ENCODE peak calls at places on chromosomes 6 and 20, in nine cellular contexts. R is IMR-90; P is heart right ventricle; S is neural progenitor cell; E is prostate gland; J is suprapubic skin; U is ovary; Y is CD8-positive, alpha-beta T cell; M is astrocyte. T is an unnamed sample. For H3K4me1 and H3K27me3, the result is how much of the 10 kb centered on the place peaks cover.

GRCh38 chr6:148608211-148608951 is 138.4 kb upstream of the UST start:
- DNase-seq in U (no peak), S (peak), Y (no peak), R (peak), J (no peak), P (no peak), E (no peak), M (no peak), T (no peak)

GRCh38 chr6:27795697-27796494 is 116.3 kb downstream of the OR2B2 start:
- DNase-seq in R (peak), Y (no peak), P (no peak), E (peak), M (peak), S (peak), J (no peak), U (peak), T (peak)

GRCh38 chr20:37833172-37833915 is 69.6 kb upstream of the VSTM2L start:
- DNase-seq in S (peak), J (no peak), U (no peak), P (no peak), Y (no peak), E (no peak), M (no peak), R (no peak), T (peak)

GRCh38 chr6:105606871-105607421 is 204.1 kb upstream of the PREP start:
- DNase-seq in Y (no peak), M (no peak), U (no peak), S (no peak), R (no peak), E (no peak), J (no peak), P (no peak), T (no peak)

GRCh38 chr6:134864558-134864957 is 85.3 kb downstream of the ALDH8A1 start:
- DNase-seq in J (no peak), R (no peak), U (no peak), P (no peak), S (no peak), Y (no peak), M (no peak), E (no peak), T (no peak)

GRCh38 chr6:168016176-168016620 is 18.7 kb downstream of the KIF25 start:
- DNase-seq in U (no peak), E (no peak), S (no peak), Y (no peak), P (no peak), R (no peak), J (no peak), M (no peak), T (no peak)

GRCh38 chr6:119764927-119765681 is 415.5 kb upstream of the MAN1A1 start:
- DNase-seq in E (no peak), R (no peak), Y (no peak), U (no peak), P (no peak), J (no peak), S (no peak), M (no peak), T (no peak)

GRCh38 chr6:107806675-107807074 is 17.4 kb downstream of the SCML4 start:
- DNase-seq in M (no peak), J (no peak), R (no peak), U (no peak), E (no peak), P (no peak), Y (no peak), S (no peak), T (peak)

GRCh38 chr6:87702589-87702945 is 534 bp upstream of the AKIRIN2 start:
- DNase-seq in Y (no peak), P (no peak), U (no peak), M (peak), E (no peak), S (peak), J (no peak), R (peak), T (no peak)

GRCh38 chr20:33812673-33813462 is 1.7 kb downstream of the CHMP4B start:
- DNase-seq in U (no peak), J (no peak), Y (no peak), E (no peak), R (no peak), P (no peak), S (peak), M (no peak), T (no peak)

GRCh38 chr6:140774080-140774505 is 1358.6 kb upstream of the GJE1 start:
- DNase-seq in E (no peak), Y (no peak), R (peak), M (peak), J (no peak), P (no peak), S (no peak), U (no peak), T (no peak)

GRCh38 chr20:47191074-47191673 is 165.3 kb downstream of the ZMYND8 start:
- DNase-seq in Y (no peak), M (peak), P (no peak), S (no peak), E (no peak), R (peak), J (no peak), U (no peak), T (no peak)

GRCh38 chr6:52603000-52603795 is 26.3 kb upstream of the TRAM2 start:
- DNase-seq in S (no peak), U (no peak), J (no peak), R (peak), E (no peak), P (no peak), Y (no peak), M (peak), T (no peak)

GRCh38 chr6:149935246-149935645 is 6.6 kb upstream of the ULBP2 start:
- DNase-seq in S (no peak), J (no peak), E (no peak), R (peak), P (no peak), M (no peak), Y (no peak), U (no peak), T (no peak)

GRCh38 chr20:46126440-46127056 is 8.4 kb downstream of the CD40 start:
- DNase-seq in J (peak), Y (no peak), M (no peak), S (no peak), U (no peak), P (no peak), R (no peak), E (no peak), T (no peak)

GRCh38 chr6:65746302-65746701 is 39.3 kb upstream of the EYS start:
- DNase-seq in U (no peak), E (no peak), S (no peak), P (no peak), R (no peak), Y (no peak), M (no peak), J (no peak), T (no peak)

GRCh38 chr6:26199057-26199772 is 112.0 kb downstream of the HFE start:
- DNase-seq in M (peak), Y (no peak), E (peak), R (peak), U (peak), S (peak), P (peak), J (peak), T (peak)

GRCh38 chr6:161480416-161481165 is 206.7 kb upstream of the AGPAT4 start:
- DNase-seq in J (no peak), P (no peak), R (no peak), E (no peak), M (peak), S (no peak), U (no peak), Y (no peak), T (no peak)

GRCh38 chr6:135576055-135576454 is 78.5 kb upstream of the AHI1 start:
- DNase-seq in P (no peak), J (no peak), E (no peak), R (peak), U (no peak), M (peak), Y (no peak), S (no peak), T (no peak)

GRCh38 chr6:165974817-165975216 is 192.8 kb downstream of the TBXT start:
- DNase-seq in Y (no peak), P (no peak), U (no peak), J (no peak), E (no peak), S (no peak), R (no peak), M (no peak), T (no peak)

GRCh38 chr6:42403415-42403814 is 48.3 kb downstream of the TRERF1 start:
- DNase-seq in R (peak), U (no peak), M (peak), P (no peak), Y (no peak), J (no peak), S (peak), E (no peak), T (no peak)

GRCh38 chr6:167748458-167749379 is 78.0 kb upstream of the AFDN start:
- DNase-seq in M (no peak), J (no peak), P (no peak), S (no peak), R (no peak), E (no peak), Y (no peak), U (no peak), T (no peak)

GRCh38 chr6:36904096-36904495 is 18.3 kb downstream of the C6orf89 start:
- DNase-seq in S (no peak), Y (no peak), E (no peak), P (no peak), U (no peak), M (no peak), R (peak), J (no peak), T (no peak)

GRCh38 chr6:26249959-26250805 is 114.8 kb upstream of the BTN3A2 start:
- DNase-seq in M (peak), S (peak), P (peak), E (peak), J (peak), U (no peak), Y (peak), R (peak), T (peak)

GRCh38 chr6:135546206-135546605 is 48.7 kb upstream of the AHI1 start:
- DNase-seq in M (no peak), J (no peak), S (no peak), Y (no peak), E (no peak), P (no peak), U (no peak), R (no peak), T (no peak)

GRCh38 chr6:27871919-27872633 is 40.1 kb downstream of the OR2B2 start:
- DNase-seq in M (peak), J (peak), U (no peak), E (peak), S (peak), P (peak), R (peak), Y (peak), T (peak)

GRCh38 chr6:119727504-119728219 is 378.1 kb upstream of the MAN1A1 start:
- DNase-seq in Y (no peak), S (no peak), R (no peak), U (no peak), E (no peak), J (no peak), M (no peak), P (no peak), T (no peak)

GRCh38 chr6:89433637-89434499 is 916 bp downstream of the ANKRD6 start:
- DNase-seq in R (no peak), P (peak), E (peak), Y (no peak), J (peak), S (peak), U (peak), M (no peak), T (no peak)

GRCh38 chr6:101605426-101605825 is 211.9 kb downstream of the GRIK2 start:
- DNase-seq in Y (no peak), P (no peak), E (no peak), M (no peak), J (no peak), U (no peak), S (no peak), R (no peak), T (no peak)

GRCh38 chr6:37049990-37050853 is 44.8 kb downstream of the FGD2 start:
- DNase-seq in R (no peak), Y (peak), U (no peak), E (no peak), J (peak), M (no peak), P (peak), S (no peak), T (no peak)

GRCh38 chr6:156933201-156934053 is 156.2 kb downstream of the ARID1B start:
- DNase-seq in M (no peak), Y (no peak), E (peak), S (peak), U (no peak), J (no peak), P (no peak), R (no peak), T (peak)

GRCh38 chr20:61096463-61096862 is 155.6 kb upstream of the CDH4 start:
- DNase-seq in U (no peak), S (no peak), M (no peak), E (no peak), J (no peak), R (no peak), Y (no peak), P (no peak), T (no peak)

GRCh38 chr6:41581381-41581991 is 35.3 kb downstream of the FOXP4 start:
- DNase-seq in Y (no peak), S (no peak), R (peak), P (peak), U (no peak), E (no peak), J (no peak), M (peak), T (peak)

GRCh38 chr20:46872315-46873211 is 22.1 kb upstream of the EYA2 start:
- DNase-seq in J (no peak), Y (no peak), P (no peak), M (no peak), U (no peak), R (peak), S (peak), E (no peak), T (no peak)

GRCh38 chr6:113854531-113855499 is 2.3 kb upstream of the MARCKS start:
- DNase-seq in J (peak), U (peak), Y (no peak), S (peak), E (peak), R (peak), P (peak), M (peak), T (peak)

GRCh38 chr6:46954819-46955520 is 33.2 kb upstream of the ADGRF5 start:
- DNase-seq in J (no peak), U (no peak), P (no peak), M (no peak), R (no peak), Y (no peak), E (no peak), S (no peak), T (peak)

GRCh38 chr20:32780278-32780677 is 18.1 kb downstream of the DNMT3B start:
- DNase-seq in P (no peak), M (no peak), E (no peak), Y (no peak), S (peak), J (no peak), U (no peak), R (no peak), T (no peak)
- H3K4me1 ChIP-seq in P (under half), M (under half), E (under half), Y (under half), S (half or more), J (under half), U (under half), R (under half), T (under half)

DNA sequence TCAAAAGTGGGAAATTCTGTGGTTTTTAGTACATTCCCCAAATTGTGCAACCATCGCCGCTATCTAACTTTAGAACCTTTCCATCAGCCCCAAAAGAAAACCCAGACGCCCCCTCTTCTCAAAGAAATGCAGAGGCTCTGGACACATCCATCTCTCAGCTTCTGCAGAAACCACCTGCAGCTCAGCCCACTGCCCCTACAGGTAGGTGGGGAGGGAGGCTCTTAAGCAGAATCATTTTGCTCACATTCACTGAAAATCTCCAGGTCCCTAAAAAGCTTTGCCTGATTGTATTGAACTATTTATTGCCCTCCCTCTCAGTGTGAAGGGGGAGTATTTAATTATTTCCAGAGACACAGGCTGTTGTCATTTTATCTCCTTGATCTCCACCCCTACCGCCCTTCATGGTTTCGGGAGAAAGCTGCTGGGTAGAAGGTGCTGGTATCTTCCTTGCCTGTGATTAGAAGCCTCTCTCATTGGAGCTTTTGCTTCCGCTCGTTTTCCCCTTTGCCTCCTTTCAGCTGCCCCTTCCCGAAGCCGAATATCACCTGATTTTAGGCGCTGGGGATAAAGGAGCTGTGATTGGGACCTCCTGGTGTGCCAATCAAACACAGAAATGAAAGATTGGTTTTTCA is 68.8 kb upstream of the KCNG1 start:
- DNase-seq in Y (no peak), U (no peak), J (no peak), S (peak), P (no peak), R (no peak), M (no peak), E (no peak), T (no peak)
- H3K27me3 ChIP-seq in Y (under half), U (under half), J (half or more), S (under half), P (half or more), R (half or more), M (half or more), E (under half), T (under half)

DNA sequence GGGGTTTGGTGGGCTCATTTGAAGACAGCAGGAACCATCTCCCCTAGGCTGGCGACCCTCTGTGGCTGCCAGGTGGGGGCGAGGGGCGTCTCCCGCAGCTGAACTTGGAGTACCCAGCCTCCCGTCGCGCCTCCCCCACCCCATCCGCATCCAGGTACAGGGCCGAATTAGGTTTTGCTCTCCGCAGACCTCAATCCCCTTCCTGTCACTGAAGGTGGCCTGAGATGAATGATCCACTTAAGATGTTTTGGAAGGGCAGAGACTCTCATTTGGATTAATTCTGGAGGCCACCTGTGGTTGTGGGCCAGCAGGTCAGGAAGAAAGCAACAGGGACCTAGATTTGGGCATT is 493 bp downstream of the CD83 start:
- DNase-seq in M (no peak), Y (no peak), U (no peak), S (no peak), E (no peak), R (no peak), P (no peak), J (no peak), T (no peak)
- TF ChIP-seq CTCF in M (no peak), Y (no peak), U (no peak), S (no peak), E (no peak), R (no peak), P (no peak), J (no peak), T (no peak)

DNA sequence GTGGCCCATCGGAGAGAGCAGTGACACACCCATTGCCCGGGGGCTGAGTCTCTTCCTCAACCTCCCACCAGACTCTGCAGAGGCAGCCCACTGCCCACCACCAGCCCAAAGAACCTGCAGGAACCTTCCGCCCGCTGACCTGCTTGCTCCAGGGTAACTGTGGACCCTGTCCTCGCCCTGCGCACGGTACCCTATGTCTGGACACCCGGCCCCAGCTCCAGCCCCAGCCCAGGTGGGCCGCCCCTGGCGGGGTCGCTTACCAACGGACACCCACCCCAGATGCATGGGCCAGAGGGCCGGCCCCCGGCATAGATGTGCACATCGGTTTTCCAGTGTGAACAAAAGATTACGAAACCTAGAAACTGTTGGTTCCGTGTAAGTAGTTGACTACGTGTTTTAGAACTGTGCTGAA is 118.2 kb downstream of the JPH2 start:
- DNase-seq in Y (no peak), E (no peak), J (no peak), M (no peak), U (no peak), R (no peak), P (no peak), S (no peak), T (no peak)
- H3K4me1 ChIP-seq in Y (half or more), E (under half), J (under half), M (under half), U (under half), R (under half), P (under half), S (under half), T (under half)

DNA sequence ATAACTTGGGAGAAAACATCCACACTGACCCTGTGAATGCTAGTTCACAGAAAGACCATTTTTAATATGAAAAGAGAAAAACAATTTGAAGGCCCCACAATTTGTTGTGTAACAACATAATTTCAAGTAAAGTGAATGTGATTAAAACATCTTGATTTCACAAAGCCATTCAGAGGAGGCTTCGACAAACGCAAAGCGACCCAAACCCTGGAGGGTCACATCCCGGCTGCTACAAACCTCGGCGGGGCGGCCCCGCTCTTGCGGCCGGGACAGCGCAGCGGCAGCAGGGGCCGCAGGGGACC is 14.0 kb downstream of the FOXC1 start:
- DNase-seq in E (no peak), P (no peak), U (no peak), S (no peak), R (no peak), M (no peak), J (no peak), Y (no peak), T (no peak)
- H3K27me3 ChIP-seq in E (under half), P (half or more), U (under half), S (half or more), R (under half), M (half or more), J (half or more), Y (under half), T (under half)

GRCh38 chr6:73262701-73263569 is at the start of gene KHDC1:
- DNase-seq in S (peak), R (peak), Y (peak), E (peak), P (peak), M (peak), J (no peak), U (peak), T (peak)
- TF ChIP-seq CTCF in S (no peak), R (peak), Y (no peak), E (no peak), P (no peak), M (no peak), J (no peak), U (no peak), T (peak)

GRCh38 chr20:666877-667276 is 8.7 kb downstream of the SCRT2 start:
- DNase-seq in M (no peak), E (no peak), R (no peak), P (no peak), J (no peak), Y (no peak), S (no peak), U (no peak), T (no peak)
- H3K4me1 ChIP-seq in M (under half), E (under half), R (under half), P (under half), J (under half), Y (under half), S (under half), U (under half), T (under half)

GRCh38 chr20:54543369-54543768 is 68.0 kb downstream of the DOK5 start:
- DNase-seq in Y (no peak), P (no peak), U (no peak), R (no peak), J (no peak), M (no peak), E (no peak), S (no peak), T (no peak)
- H3K27me3 ChIP-seq in Y (under half), P (under half), U (under half), R (under half), J (under half), M (under half), E (under half), S (under half), T (under half)

GRCh38 chr6:43762410-43762768 is 7.6 kb upstream of the VEGFA start:
- DNase-seq in J (no peak), M (no peak), P (no peak), S (no peak), R (no peak), U (no peak), E (no peak), Y (no peak), T (no peak)
- TF ChIP-seq CTCF in J (no peak), M (no peak), P (no peak), S (no peak), R (no peak), U (no peak), E (no peak), Y (no peak), T (no peak)

DNA sequence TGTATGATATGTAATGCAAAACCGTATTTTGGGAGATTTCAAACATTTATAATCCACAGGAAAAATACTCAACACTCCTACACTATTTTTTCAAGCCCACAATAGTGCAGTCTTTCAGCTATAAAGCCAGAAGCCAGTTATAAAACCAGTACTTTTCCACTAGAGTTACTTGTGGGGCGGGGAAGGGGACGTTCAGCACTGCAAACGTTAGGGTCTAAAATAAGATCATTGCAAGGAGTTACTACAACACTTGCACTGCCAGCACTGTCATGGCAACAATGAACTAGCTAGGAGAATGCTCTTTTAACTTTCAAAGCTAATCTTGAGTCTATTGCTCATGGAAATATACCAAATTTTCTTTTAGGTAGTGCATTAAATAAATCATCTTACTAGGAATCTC is 14.7 kb downstream of the SESN1 start:
- DNase-seq in J (no peak), M (no peak), P (no peak), R (no peak), Y (no peak), S (no peak), E (no peak), U (no peak), T (no peak)
- H3K4me1 ChIP-seq in J (under half), M (under half), P (half or more), R (under half), Y (under half), S (under half), E (under half), U (under half), T (under half)

T was measured in BE2C.